ENCODE peak calls at places on chromosomes 1 and 21, in four cellular contexts. A is K562, I is SK-N-SH, R is HepG2. X is an unnamed sample.

GRCh38 chr1:110551278-110551809 is 32.4 kb upstream of the KCNA10 start:
- DNase-seq in A (no peak), R (no peak), I (no peak), X (no peak)

GRCh38 chr1:222704260-222704659 is 8.0 kb downstream of the AIDA start:
- DNase-seq in I (no peak), R (no peak), A (no peak), X (no peak)

GRCh38 chr21:38234395-38235142 is 22.2 kb upstream of the KCNJ15 start:
- DNase-seq in I (no peak), R (no peak), A (no peak), X (no peak)

GRCh38 chr1:41466146-41466545 is 18.3 kb downstream of the EDN2 start:
- DNase-seq in R (no peak), A (no peak), I (no peak), X (no peak)

GRCh38 chr1:201890223-201890622 is 1.5 kb downstream of the SHISA4 start:
- DNase-seq in I (no peak), A (no peak), R (no peak), X (no peak)

GRCh38 chr1:203380395-203381150 is 29.7 kb upstream of the FMOD start:
- DNase-seq in I (no peak), R (no peak), A (no peak), X (no peak)

GRCh38 chr1:29879217-29879616 is 642.9 kb downstream of the PTPRU start:
- DNase-seq in R (no peak), I (no peak), A (no peak), X (no peak)

GRCh38 chr1:233780049-233780448 is 124.4 kb upstream of the SLC35F3 start:
- DNase-seq in I (no peak), R (no peak), A (no peak), X (no peak)

GRCh38 chr1:95388041-95388440 is 154.0 kb downstream of the RWDD3 start:
- DNase-seq in R (no peak), I (no peak), A (no peak), X (no peak)

GRCh38 chr21:46461909-46462308 is 3.2 kb downstream of the DIP2A start:
- DNase-seq in I (no peak), R (no peak), A (no peak), X (no peak)

GRCh38 chr1:81304187-81304586 is 496.5 kb upstream of the ADGRL2 start:
- DNase-seq in R (no peak), I (peak; percentile 28), A (no peak), X (no peak)

GRCh38 chr1:54548389-54549044 is 489 bp downstream of the ACOT11 start:
- DNase-seq in A (peak; percentile 7), I (no peak), R (no peak), X (no peak)

GRCh38 chr1:44672254-44672955 is 1.9 kb downstream of the TMEM53 start:
- DNase-seq in A (no peak), R (no peak), I (no peak), X (no peak)

GRCh38 chr21:34202553-34203332 is 129.4 kb downstream of the MRPS6 start:
- DNase-seq in I (peak; percentile 55), A (no peak), R (no peak), X (peak; percentile 63)

GRCh38 chr1:230807551-230808267 is 60.5 kb downstream of the CAPN9 start:
- DNase-seq in I (no peak), A (no peak), R (no peak), X (no peak)

GRCh38 chr1:208174736-208175507 is 69.3 kb downstream of the PLXNA2 start:
- DNase-seq in R (peak; percentile 66), A (no peak), I (no peak), X (no peak)

GRCh38 chr1:106944721-106945120 is 111.8 kb upstream of the PRMT6 start:
- DNase-seq in A (no peak), R (peak; percentile 37), I (no peak), X (no peak)

GRCh38 chr1:70327306-70328076 is 27.0 kb downstream of the ANKRD13C start:
- DNase-seq in A (no peak), I (no peak), R (no peak), X (no peak)

GRCh38 chr1:84876353-84876752 is 16.7 kb downstream of the LPAR3 start:
- DNase-seq in I (no peak), A (no peak), R (no peak), X (no peak)

GRCh38 chr1:56477164-56478111 is 101.9 kb downstream of the PLPP3 start:
- DNase-seq in I (peak; percentile 39), R (peak; percentile 85), A (no peak), X (peak; percentile 56)

GRCh38 chr1:28104866-28105467 is 16.6 kb upstream of the EYA3 start:
- DNase-seq in I (peak; percentile 30), R (peak; percentile 77), A (peak; percentile 86), X (peak; percentile 75)

GRCh38 chr1:243716901-243717300 is 133.1 kb downstream of the AKT3 start:
- DNase-seq in A (no peak), R (no peak), I (no peak), X (no peak)

GRCh38 chr1:57192256-57192655 is 226.4 kb upstream of the C8B start:
- DNase-seq in R (no peak), A (no peak), I (no peak), X (no peak)

GRCh38 chr21:39050839-39051560 is 132.3 kb downstream of the PSMG1 start:
- DNase-seq in A (no peak), R (no peak), I (no peak), X (no peak)

GRCh38 chr1:110286564-110286963 is 52.6 kb upstream of the RBM15 start:
- DNase-seq in R (no peak), I (no peak), A (no peak), X (no peak)

GRCh38 chr1:111735321-111735720 is 3.9 kb downstream of the INKA2 start:
- DNase-seq in A (no peak), I (no peak), R (no peak), X (no peak)

GRCh38 chr1:183152216-183152615 is 33.8 kb upstream of the LAMC2 start:
- DNase-seq in I (no peak), R (no peak), A (no peak), X (no peak)

GRCh38 chr1:73911849-73912248 is 286.1 kb downstream of the LRRIQ3 start:
- DNase-seq in I (no peak), A (no peak), R (no peak), X (no peak)

GRCh38 chr1:73909043-73909567 is 288.9 kb downstream of the LRRIQ3 start:
- DNase-seq in A (no peak), I (no peak), R (no peak), X (no peak)

GRCh38 chr1:73910466-73910865 is 287.5 kb downstream of the LRRIQ3 start:
- DNase-seq in I (no peak), A (no peak), R (no peak), X (no peak)

GRCh38 chr1:73913025-73913424 is 285.0 kb downstream of the LRRIQ3 start:
- DNase-seq in R (no peak), A (no peak), I (no peak), X (no peak)

DNA sequence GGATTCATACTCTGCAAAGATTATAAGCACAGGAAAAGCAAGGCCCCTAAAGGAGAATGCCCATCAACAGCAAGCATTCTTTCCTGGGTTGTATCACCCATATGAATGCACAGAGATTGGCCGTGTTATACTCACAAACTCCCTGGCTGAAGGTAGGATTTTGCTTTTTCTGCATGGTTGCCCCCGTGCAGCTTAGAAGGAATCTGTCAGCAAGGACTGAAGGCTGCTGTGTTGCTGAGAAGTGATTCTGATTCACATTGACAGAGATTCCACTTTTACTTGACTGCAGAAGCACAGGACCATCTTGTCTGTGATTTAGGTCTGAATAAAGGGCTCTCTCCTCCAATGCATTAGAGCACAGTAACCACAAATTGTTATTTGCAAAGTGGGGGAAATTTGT is 283.0 kb downstream of the LRRIQ3 start:
- DNase-seq in R (no peak), A (no peak), I (no peak), X (no peak)
- TF ChIP-seq FOXJ3 in R (no peak), A (no peak), I (no peak), X (no peak)

GRCh38 chr1:152448095-152448494 is 34.0 kb upstream of the CRNN start:
- DNase-seq in I (no peak), R (no peak), A (no peak), X (no peak)

GRCh38 chr1:152447484-152447883 is 33.4 kb upstream of the CRNN start:
- DNase-seq in A (no peak), R (no peak), I (no peak), X (no peak)

GRCh38 chr1:152449661-152450060 is 35.6 kb upstream of the CRNN start:
- DNase-seq in A (no peak), I (no peak), R (no peak), X (no peak)

GRCh38 chr1:152448496-152448895 is 34.4 kb upstream of the CRNN start:
- DNase-seq in R (no peak), I (no peak), A (no peak), X (no peak)

GRCh38 chr1:152451254-152451653 is 37.2 kb upstream of the CRNN start:
- DNase-seq in A (peak; percentile 21), R (peak; percentile 2), I (no peak), X (no peak)
- TF ChIP-seq FOXJ3 in A (no peak), R (no peak), I (no peak), X (no peak)

DNA sequence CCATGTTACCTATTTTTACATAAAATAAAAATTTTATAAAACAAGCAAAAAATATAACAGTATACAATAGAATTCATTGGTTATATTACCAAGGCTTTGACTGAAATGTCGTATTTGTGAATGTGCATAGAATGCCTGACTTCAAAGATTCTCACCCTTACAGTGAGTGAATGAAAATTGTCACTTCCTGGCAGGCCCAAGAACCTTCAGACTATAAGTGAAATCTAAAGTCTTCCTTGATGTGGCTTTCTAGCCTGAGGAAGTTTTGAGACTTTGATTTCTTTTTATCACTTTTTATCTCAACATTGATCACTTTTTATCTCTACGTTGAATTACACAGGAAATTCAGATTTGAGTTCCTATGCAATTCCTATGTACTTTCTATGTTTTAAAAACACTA is 104.7 kb upstream of the KIAA0040 start:
- DNase-seq in A (no peak), R (no peak), I (no peak), X (no peak)
- TF ChIP-seq FOXJ3 in A (no peak), R (no peak), I (no peak), X (no peak)

GRCh38 chr1:211574705-211575104 is 4.3 kb downstream of the SLC30A1 start:
- DNase-seq in A (no peak), R (no peak), I (no peak), X (no peak)
- TF ChIP-seq FOXJ3 in A (no peak), R (no peak), I (no peak), X (no peak)

GRCh38 chr21:35473496-35473895 is 424.4 kb upstream of the RUNX1 start:
- DNase-seq in I (no peak), A (no peak), R (no peak), X (no peak)
- TF ChIP-seq FOXJ3 in I (no peak), A (no peak), R (no peak), X (no peak)

X was measured in WTC11.